ENCODE peak calls at places on chromosome 10, in nine cellular contexts. One of them, this sample, is unnamed.

GRCh38 chr10:17605936-17606335 is 11.2 kb downstream of the HACD1 start:
- DNase-seq in mucosa of descending colon: no peak
- DNase-seq in HEK293T: no peak
- DNase-seq in CD4-positive, alpha-beta T cell: no peak
- DNase-seq in OCI-LY7: no peak
- DNase-seq in activated CD4-positive, alpha-beta T cell treated with anti-CD3 and anti-CD28 coated beads, Interleukin-2, amount 50 U/mL, for 48 hours: no peak
- DNase-seq in activated T-helper 1 cell treated with anti-CD3 and anti-CD28 coated beads, Interleukin-12 subunit alpha, Interleukin-12 subunit beta, Interleukin-2, Interleukin-4 antibody, amounts not matched to agents 30 ng/mL and 10 ng/mL and 1 ng/mL, durations not matched to agents 14 hours and 24 hours and 36 hours: no peak
- DNase-seq in upper lobe of right lung: no peak
- DNase-seq in activated naive CD4-positive, alpha-beta T cell: no peak
- DNase-seq in this sample: no peak

GRCh38 chr10:46068117-46068516 is 22.0 kb upstream of the MSMB start:
- DNase-seq in mucosa of descending colon: no peak
- DNase-seq in HEK293T: no peak
- DNase-seq in CD4-positive, alpha-beta T cell: no peak
- DNase-seq in OCI-LY7: no peak
- DNase-seq in activated CD4-positive, alpha-beta T cell treated with anti-CD3 and anti-CD28 coated beads, Interleukin-2, amount 50 U/mL, for 48 hours: no peak
- DNase-seq in activated T-helper 1 cell treated with anti-CD3 and anti-CD28 coated beads, Interleukin-12 subunit alpha, Interleukin-12 subunit beta, Interleukin-2, Interleukin-4 antibody, amounts not matched to agents 30 ng/mL and 10 ng/mL and 1 ng/mL, durations not matched to agents 14 hours and 24 hours and 36 hours: no peak
- DNase-seq in upper lobe of right lung: no peak
- DNase-seq in activated naive CD4-positive, alpha-beta T cell: no peak
- DNase-seq in this sample: no peak

GRCh38 chr10:14820010-14820774 is 17.6 kb downstream of the CDNF start:
- DNase-seq in mucosa of descending colon: no peak
- DNase-seq in HEK293T: no peak
- DNase-seq in CD4-positive, alpha-beta T cell: no peak
- DNase-seq in OCI-LY7: no peak
- DNase-seq in activated CD4-positive, alpha-beta T cell treated with anti-CD3 and anti-CD28 coated beads, Interleukin-2, amount 50 U/mL, for 48 hours: no peak
- DNase-seq in activated T-helper 1 cell treated with anti-CD3 and anti-CD28 coated beads, Interleukin-12 subunit alpha, Interleukin-12 subunit beta, Interleukin-2, Interleukin-4 antibody, amounts not matched to agents 30 ng/mL and 10 ng/mL and 1 ng/mL, durations not matched to agents 14 hours and 24 hours and 36 hours: no peak
- DNase-seq in upper lobe of right lung: no peak
- DNase-seq in activated naive CD4-positive, alpha-beta T cell: no peak
- DNase-seq in this sample: no peak

GRCh38 chr10:73969224-73969811 is 28.6 kb upstream of the VCL start:
- DNase-seq in mucosa of descending colon: no peak
- DNase-seq in HEK293T: no peak
- DNase-seq in CD4-positive, alpha-beta T cell: no peak
- DNase-seq in OCI-LY7: no peak
- DNase-seq in activated CD4-positive, alpha-beta T cell treated with anti-CD3 and anti-CD28 coated beads, Interleukin-2, amount 50 U/mL, for 48 hours: no peak
- DNase-seq in activated T-helper 1 cell treated with anti-CD3 and anti-CD28 coated beads, Interleukin-12 subunit alpha, Interleukin-12 subunit beta, Interleukin-2, Interleukin-4 antibody, amounts not matched to agents 30 ng/mL and 10 ng/mL and 1 ng/mL, durations not matched to agents 14 hours and 24 hours and 36 hours: no peak
- DNase-seq in upper lobe of right lung: no peak
- DNase-seq in activated naive CD4-positive, alpha-beta T cell: no peak
- DNase-seq in this sample: no peak

GRCh38 chr10:96747734-96748550 is 27.6 kb upstream of the PIK3AP1 start:
- DNase-seq in mucosa of descending colon: peak
- DNase-seq in HEK293T: no peak
- DNase-seq in CD4-positive, alpha-beta T cell: no peak
- DNase-seq in OCI-LY7: peak
- DNase-seq in activated CD4-positive, alpha-beta T cell treated with anti-CD3 and anti-CD28 coated beads, Interleukin-2, amount 50 U/mL, for 48 hours: peak
- DNase-seq in activated T-helper 1 cell treated with anti-CD3 and anti-CD28 coated beads, Interleukin-12 subunit alpha, Interleukin-12 subunit beta, Interleukin-2, Interleukin-4 antibody, amounts not matched to agents 30 ng/mL and 10 ng/mL and 1 ng/mL, durations not matched to agents 14 hours and 24 hours and 36 hours: no peak
- DNase-seq in upper lobe of right lung: no peak
- DNase-seq in activated naive CD4-positive, alpha-beta T cell: no peak
- DNase-seq in this sample: no peak

GRCh38 chr10:70695241-70696030 is 23.1 kb downstream of the ADAMTS14 start:
- DNase-seq in mucosa of descending colon: no peak
- DNase-seq in HEK293T: no peak
- DNase-seq in CD4-positive, alpha-beta T cell: no peak
- DNase-seq in OCI-LY7: no peak
- DNase-seq in activated CD4-positive, alpha-beta T cell treated with anti-CD3 and anti-CD28 coated beads, Interleukin-2, amount 50 U/mL, for 48 hours: no peak
- DNase-seq in activated T-helper 1 cell treated with anti-CD3 and anti-CD28 coated beads, Interleukin-12 subunit alpha, Interleukin-12 subunit beta, Interleukin-2, Interleukin-4 antibody, amounts not matched to agents 30 ng/mL and 10 ng/mL and 1 ng/mL, durations not matched to agents 14 hours and 24 hours and 36 hours: no peak
- DNase-seq in upper lobe of right lung: no peak
- DNase-seq in activated naive CD4-positive, alpha-beta T cell: no peak
- DNase-seq in this sample: no peak

GRCh38 chr10:82397859-82398258 is 522.9 kb downstream of the NRG3 start:
- DNase-seq in mucosa of descending colon: no peak
- DNase-seq in HEK293T: no peak
- DNase-seq in CD4-positive, alpha-beta T cell: no peak
- DNase-seq in OCI-LY7: no peak
- DNase-seq in activated CD4-positive, alpha-beta T cell treated with anti-CD3 and anti-CD28 coated beads, Interleukin-2, amount 50 U/mL, for 48 hours: no peak
- DNase-seq in activated T-helper 1 cell treated with anti-CD3 and anti-CD28 coated beads, Interleukin-12 subunit alpha, Interleukin-12 subunit beta, Interleukin-2, Interleukin-4 antibody, amounts not matched to agents 30 ng/mL and 10 ng/mL and 1 ng/mL, durations not matched to agents 14 hours and 24 hours and 36 hours: no peak
- DNase-seq in upper lobe of right lung: no peak
- DNase-seq in activated naive CD4-positive, alpha-beta T cell: no peak
- DNase-seq in this sample: no peak

GRCh38 chr10:14016011-14016536 is 314.6 kb downstream of the FRMD4A start:
- DNase-seq in mucosa of descending colon: peak
- DNase-seq in HEK293T: no peak
- DNase-seq in CD4-positive, alpha-beta T cell: no peak
- DNase-seq in OCI-LY7: no peak
- DNase-seq in activated CD4-positive, alpha-beta T cell treated with anti-CD3 and anti-CD28 coated beads, Interleukin-2, amount 50 U/mL, for 48 hours: no peak
- DNase-seq in activated T-helper 1 cell treated with anti-CD3 and anti-CD28 coated beads, Interleukin-12 subunit alpha, Interleukin-12 subunit beta, Interleukin-2, Interleukin-4 antibody, amounts not matched to agents 30 ng/mL and 10 ng/mL and 1 ng/mL, durations not matched to agents 14 hours and 24 hours and 36 hours: no peak
- DNase-seq in upper lobe of right lung: no peak
- DNase-seq in activated naive CD4-positive, alpha-beta T cell: no peak
- DNase-seq in this sample: no peak

GRCh38 chr10:29067161-29067560 is 221.7 kb upstream of the LYZL1 start:
- DNase-seq in mucosa of descending colon: no peak
- DNase-seq in HEK293T: no peak
- DNase-seq in CD4-positive, alpha-beta T cell: no peak
- DNase-seq in OCI-LY7: no peak
- DNase-seq in activated CD4-positive, alpha-beta T cell treated with anti-CD3 and anti-CD28 coated beads, Interleukin-2, amount 50 U/mL, for 48 hours: no peak
- DNase-seq in activated T-helper 1 cell treated with anti-CD3 and anti-CD28 coated beads, Interleukin-12 subunit alpha, Interleukin-12 subunit beta, Interleukin-2, Interleukin-4 antibody, amounts not matched to agents 30 ng/mL and 10 ng/mL and 1 ng/mL, durations not matched to agents 14 hours and 24 hours and 36 hours: no peak
- DNase-seq in upper lobe of right lung: no peak
- DNase-seq in activated naive CD4-positive, alpha-beta T cell: no peak
- DNase-seq in this sample: no peak

GRCh38 chr10:70557876-70558275 is 44.7 kb downstream of the PRF1 start:
- DNase-seq in mucosa of descending colon: no peak
- DNase-seq in HEK293T: no peak
- DNase-seq in CD4-positive, alpha-beta T cell: no peak
- DNase-seq in OCI-LY7: peak
- DNase-seq in activated CD4-positive, alpha-beta T cell treated with anti-CD3 and anti-CD28 coated beads, Interleukin-2, amount 50 U/mL, for 48 hours: no peak
- DNase-seq in activated T-helper 1 cell treated with anti-CD3 and anti-CD28 coated beads, Interleukin-12 subunit alpha, Interleukin-12 subunit beta, Interleukin-2, Interleukin-4 antibody, amounts not matched to agents 30 ng/mL and 10 ng/mL and 1 ng/mL, durations not matched to agents 14 hours and 24 hours and 36 hours: no peak
- DNase-seq in upper lobe of right lung: peak
- DNase-seq in activated naive CD4-positive, alpha-beta T cell: no peak
- DNase-seq in this sample: no peak

GRCh38 chr10:120607710-120608703 is 151.0 kb downstream of the PLPP4 start:
- DNase-seq in mucosa of descending colon: no peak
- DNase-seq in HEK293T: no peak
- DNase-seq in CD4-positive, alpha-beta T cell: no peak
- DNase-seq in OCI-LY7: no peak
- DNase-seq in activated CD4-positive, alpha-beta T cell treated with anti-CD3 and anti-CD28 coated beads, Interleukin-2, amount 50 U/mL, for 48 hours: no peak
- DNase-seq in activated T-helper 1 cell treated with anti-CD3 and anti-CD28 coated beads, Interleukin-12 subunit alpha, Interleukin-12 subunit beta, Interleukin-2, Interleukin-4 antibody, amounts not matched to agents 30 ng/mL and 10 ng/mL and 1 ng/mL, durations not matched to agents 14 hours and 24 hours and 36 hours: no peak
- DNase-seq in upper lobe of right lung: no peak
- DNase-seq in activated naive CD4-positive, alpha-beta T cell: no peak
- DNase-seq in this sample: no peak

GRCh38 chr10:98380493-98381339 is 34.3 kb downstream of the PYROXD2 start:
- DNase-seq in mucosa of descending colon: no peak
- DNase-seq in HEK293T: no peak
- DNase-seq in CD4-positive, alpha-beta T cell: no peak
- DNase-seq in OCI-LY7: no peak
- DNase-seq in activated CD4-positive, alpha-beta T cell treated with anti-CD3 and anti-CD28 coated beads, Interleukin-2, amount 50 U/mL, for 48 hours: no peak
- DNase-seq in activated T-helper 1 cell treated with anti-CD3 and anti-CD28 coated beads, Interleukin-12 subunit alpha, Interleukin-12 subunit beta, Interleukin-2, Interleukin-4 antibody, amounts not matched to agents 30 ng/mL and 10 ng/mL and 1 ng/mL, durations not matched to agents 14 hours and 24 hours and 36 hours: no peak
- DNase-seq in upper lobe of right lung: no peak
- DNase-seq in activated naive CD4-positive, alpha-beta T cell: no peak
- DNase-seq in this sample: no peak

GRCh38 chr10:6430581-6430980 is 149.5 kb downstream of the PRKCQ start:
- DNase-seq in mucosa of descending colon: no peak
- DNase-seq in HEK293T: no peak
- DNase-seq in CD4-positive, alpha-beta T cell: no peak
- DNase-seq in OCI-LY7: no peak
- DNase-seq in activated CD4-positive, alpha-beta T cell treated with anti-CD3 and anti-CD28 coated beads, Interleukin-2, amount 50 U/mL, for 48 hours: no peak
- DNase-seq in activated T-helper 1 cell treated with anti-CD3 and anti-CD28 coated beads, Interleukin-12 subunit alpha, Interleukin-12 subunit beta, Interleukin-2, Interleukin-4 antibody, amounts not matched to agents 30 ng/mL and 10 ng/mL and 1 ng/mL, durations not matched to agents 14 hours and 24 hours and 36 hours: no peak
- DNase-seq in upper lobe of right lung: no peak
- DNase-seq in activated naive CD4-positive, alpha-beta T cell: no peak
- DNase-seq in this sample: no peak

GRCh38 chr10:93559490-93559889 is 7.0 kb upstream of the FFAR4 start:
- DNase-seq in mucosa of descending colon: no peak
- DNase-seq in HEK293T: no peak
- DNase-seq in CD4-positive, alpha-beta T cell: no peak
- DNase-seq in OCI-LY7: no peak
- DNase-seq in activated CD4-positive, alpha-beta T cell treated with anti-CD3 and anti-CD28 coated beads, Interleukin-2, amount 50 U/mL, for 48 hours: no peak
- DNase-seq in activated T-helper 1 cell treated with anti-CD3 and anti-CD28 coated beads, Interleukin-12 subunit alpha, Interleukin-12 subunit beta, Interleukin-2, Interleukin-4 antibody, amounts not matched to agents 30 ng/mL and 10 ng/mL and 1 ng/mL, durations not matched to agents 14 hours and 24 hours and 36 hours: no peak
- DNase-seq in upper lobe of right lung: peak
- DNase-seq in activated naive CD4-positive, alpha-beta T cell: no peak
- DNase-seq in this sample: no peak

GRCh38 chr10:124222298-124223000 is 129.1 kb upstream of the CHST15 start:
- DNase-seq in mucosa of descending colon: no peak
- DNase-seq in HEK293T: no peak
- DNase-seq in CD4-positive, alpha-beta T cell: no peak
- DNase-seq in OCI-LY7: peak
- DNase-seq in activated CD4-positive, alpha-beta T cell treated with anti-CD3 and anti-CD28 coated beads, Interleukin-2, amount 50 U/mL, for 48 hours: no peak
- DNase-seq in activated T-helper 1 cell treated with anti-CD3 and anti-CD28 coated beads, Interleukin-12 subunit alpha, Interleukin-12 subunit beta, Interleukin-2, Interleukin-4 antibody, amounts not matched to agents 30 ng/mL and 10 ng/mL and 1 ng/mL, durations not matched to agents 14 hours and 24 hours and 36 hours: no peak
- DNase-seq in upper lobe of right lung: no peak
- DNase-seq in activated naive CD4-positive, alpha-beta T cell: no peak
- DNase-seq in this sample: no peak

GRCh38 chr10:6543431-6544005 is 36.6 kb downstream of the PRKCQ start:
- DNase-seq in mucosa of descending colon: no peak
- DNase-seq in HEK293T: no peak
- DNase-seq in CD4-positive, alpha-beta T cell: peak
- DNase-seq in OCI-LY7: peak
- DNase-seq in activated CD4-positive, alpha-beta T cell treated with anti-CD3 and anti-CD28 coated beads, Interleukin-2, amount 50 U/mL, for 48 hours: peak
- DNase-seq in activated T-helper 1 cell treated with anti-CD3 and anti-CD28 coated beads, Interleukin-12 subunit alpha, Interleukin-12 subunit beta, Interleukin-2, Interleukin-4 antibody, amounts not matched to agents 30 ng/mL and 10 ng/mL and 1 ng/mL, durations not matched to agents 14 hours and 24 hours and 36 hours: peak
- DNase-seq in upper lobe of right lung: no peak
- DNase-seq in activated naive CD4-positive, alpha-beta T cell: peak
- DNase-seq in this sample: no peak

GRCh38 chr10:116833986-116834760 is 15.1 kb upstream of the ENO4 start:
- DNase-seq in mucosa of descending colon: no peak
- DNase-seq in HEK293T: no peak
- DNase-seq in CD4-positive, alpha-beta T cell: no peak
- DNase-seq in OCI-LY7: no peak
- DNase-seq in activated CD4-positive, alpha-beta T cell treated with anti-CD3 and anti-CD28 coated beads, Interleukin-2, amount 50 U/mL, for 48 hours: no peak
- DNase-seq in activated T-helper 1 cell treated with anti-CD3 and anti-CD28 coated beads, Interleukin-12 subunit alpha, Interleukin-12 subunit beta, Interleukin-2, Interleukin-4 antibody, amounts not matched to agents 30 ng/mL and 10 ng/mL and 1 ng/mL, durations not matched to agents 14 hours and 24 hours and 36 hours: no peak
- DNase-seq in upper lobe of right lung: no peak
- DNase-seq in activated naive CD4-positive, alpha-beta T cell: no peak
- DNase-seq in this sample: no peak

GRCh38 chr10:125217986-125218675 is 57.8 kb upstream of the CTBP2 start:
- DNase-seq in mucosa of descending colon: no peak
- DNase-seq in HEK293T: no peak
- DNase-seq in CD4-positive, alpha-beta T cell: no peak
- DNase-seq in OCI-LY7: no peak
- DNase-seq in activated CD4-positive, alpha-beta T cell treated with anti-CD3 and anti-CD28 coated beads, Interleukin-2, amount 50 U/mL, for 48 hours: no peak
- DNase-seq in activated T-helper 1 cell treated with anti-CD3 and anti-CD28 coated beads, Interleukin-12 subunit alpha, Interleukin-12 subunit beta, Interleukin-2, Interleukin-4 antibody, amounts not matched to agents 30 ng/mL and 10 ng/mL and 1 ng/mL, durations not matched to agents 14 hours and 24 hours and 36 hours: no peak
- DNase-seq in upper lobe of right lung: no peak
- DNase-seq in activated naive CD4-positive, alpha-beta T cell: no peak
- DNase-seq in this sample: no peak

GRCh38 chr10:6247041-6247712 is 44.4 kb downstream of the PFKFB3 start:
- DNase-seq in mucosa of descending colon: no peak
- DNase-seq in HEK293T: no peak
- DNase-seq in CD4-positive, alpha-beta T cell: no peak
- DNase-seq in OCI-LY7: no peak
- DNase-seq in activated CD4-positive, alpha-beta T cell treated with anti-CD3 and anti-CD28 coated beads, Interleukin-2, amount 50 U/mL, for 48 hours: no peak
- DNase-seq in activated T-helper 1 cell treated with anti-CD3 and anti-CD28 coated beads, Interleukin-12 subunit alpha, Interleukin-12 subunit beta, Interleukin-2, Interleukin-4 antibody, amounts not matched to agents 30 ng/mL and 10 ng/mL and 1 ng/mL, durations not matched to agents 14 hours and 24 hours and 36 hours: no peak
- DNase-seq in upper lobe of right lung: no peak
- DNase-seq in activated naive CD4-positive, alpha-beta T cell: no peak
- DNase-seq in this sample: no peak

GRCh38 chr10:125157473-125157865 is 2.9 kb downstream of the CTBP2 start:
- DNase-seq in mucosa of descending colon: no peak
- DNase-seq in HEK293T: no peak
- DNase-seq in CD4-positive, alpha-beta T cell: no peak
- DNase-seq in OCI-LY7: no peak
- DNase-seq in activated CD4-positive, alpha-beta T cell treated with anti-CD3 and anti-CD28 coated beads, Interleukin-2, amount 50 U/mL, for 48 hours: no peak
- DNase-seq in activated T-helper 1 cell treated with anti-CD3 and anti-CD28 coated beads, Interleukin-12 subunit alpha, Interleukin-12 subunit beta, Interleukin-2, Interleukin-4 antibody, amounts not matched to agents 30 ng/mL and 10 ng/mL and 1 ng/mL, durations not matched to agents 14 hours and 24 hours and 36 hours: no peak
- DNase-seq in upper lobe of right lung: no peak
- DNase-seq in activated naive CD4-positive, alpha-beta T cell: no peak
- DNase-seq in this sample: no peak

GRCh38 chr10:72847681-72848080 is 45.9 kb upstream of the OIT3 start:
- DNase-seq in mucosa of descending colon: no peak
- DNase-seq in HEK293T: no peak
- DNase-seq in CD4-positive, alpha-beta T cell: no peak
- DNase-seq in OCI-LY7: no peak
- DNase-seq in activated CD4-positive, alpha-beta T cell treated with anti-CD3 and anti-CD28 coated beads, Interleukin-2, amount 50 U/mL, for 48 hours: no peak
- DNase-seq in activated T-helper 1 cell treated with anti-CD3 and anti-CD28 coated beads, Interleukin-12 subunit alpha, Interleukin-12 subunit beta, Interleukin-2, Interleukin-4 antibody, amounts not matched to agents 30 ng/mL and 10 ng/mL and 1 ng/mL, durations not matched to agents 14 hours and 24 hours and 36 hours: no peak
- DNase-seq in upper lobe of right lung: no peak
- DNase-seq in activated naive CD4-positive, alpha-beta T cell: no peak
- DNase-seq in this sample: no peak

GRCh38 chr10:72077275-72077990 is 10.9 kb downstream of the SPOCK2 start:
- DNase-seq in mucosa of descending colon: no peak
- DNase-seq in HEK293T: no peak
- DNase-seq in CD4-positive, alpha-beta T cell: no peak
- DNase-seq in OCI-LY7: no peak
- DNase-seq in activated CD4-positive, alpha-beta T cell treated with anti-CD3 and anti-CD28 coated beads, Interleukin-2, amount 50 U/mL, for 48 hours: no peak
- DNase-seq in activated T-helper 1 cell treated with anti-CD3 and anti-CD28 coated beads, Interleukin-12 subunit alpha, Interleukin-12 subunit beta, Interleukin-2, Interleukin-4 antibody, amounts not matched to agents 30 ng/mL and 10 ng/mL and 1 ng/mL, durations not matched to agents 14 hours and 24 hours and 36 hours: no peak
- DNase-seq in upper lobe of right lung: peak
- DNase-seq in activated naive CD4-positive, alpha-beta T cell: no peak
- DNase-seq in this sample: no peak

This sample was measured in breast epithelium.